ENCODE peak calls at places on chromosomes 1 and 21, in seven cellular contexts. One of them, this sample, is unnamed.

GRCh38 chr1:100036718-100037664 is 67.2 kb downstream of the SLC35A3 start:
- DNase-seq in body of pancreas: no peak
- DNase-seq in stomach: no peak
- DNase-seq in upper lobe of right lung: no peak
- DNase-seq in RWPE2: no peak
- DNase-seq in left lung: no peak
- DNase-seq in A549: no peak
- DNase-seq in this sample: no peak

GRCh38 chr1:17189632-17190525 is 15.0 kb upstream of the PADI1 start:
- DNase-seq in body of pancreas: no peak
- DNase-seq in upper lobe of right lung: no peak
- DNase-seq in A549: peak; percentile 82
- DNase-seq in stomach: peak; percentile 19
- DNase-seq in left lung: no peak
- DNase-seq in RWPE2: peak; percentile 92
- DNase-seq in this sample: no peak

GRCh38 chr1:22317920-22318243 is 133.8 kb upstream of the ZBTB40 start:
- DNase-seq in A549: no peak
- DNase-seq in stomach: no peak
- DNase-seq in left lung: no peak
- DNase-seq in RWPE2: no peak
- DNase-seq in upper lobe of right lung: no peak
- DNase-seq in body of pancreas: no peak
- DNase-seq in this sample: no peak

GRCh38 chr1:6587261-6588005 is 7.6 kb downstream of the ZBTB48 start:
- DNase-seq in stomach: peak; percentile 57
- DNase-seq in body of pancreas: peak; percentile 70
- DNase-seq in A549: no peak
- DNase-seq in RWPE2: no peak
- DNase-seq in upper lobe of right lung: peak; percentile 72
- DNase-seq in left lung: peak; percentile 66
- DNase-seq in this sample: peak; percentile 87

GRCh38 chr1:169595764-169596711 is 9.8 kb upstream of the F5 start:
- DNase-seq in stomach: no peak
- DNase-seq in RWPE2: no peak
- DNase-seq in body of pancreas: no peak
- DNase-seq in A549: peak; percentile 27
- DNase-seq in upper lobe of right lung: no peak
- DNase-seq in left lung: no peak
- DNase-seq in this sample: no peak

GRCh38 chr1:174247472-174247871 is 88.2 kb downstream of the RABGAP1L start:
- DNase-seq in body of pancreas: no peak
- DNase-seq in RWPE2: no peak
- DNase-seq in left lung: no peak
- DNase-seq in stomach: no peak
- DNase-seq in A549: no peak
- DNase-seq in upper lobe of right lung: no peak
- DNase-seq in this sample: no peak

GRCh38 chr1:8374812-8375211 is 56.9 kb downstream of the SLC45A1 start:
- DNase-seq in stomach: peak; percentile 52
- DNase-seq in RWPE2: no peak
- DNase-seq in body of pancreas: peak; percentile 25
- DNase-seq in left lung: no peak
- DNase-seq in upper lobe of right lung: no peak
- DNase-seq in A549: peak; percentile 49
- DNase-seq in this sample: no peak

GRCh38 chr1:229431270-229432115 is 2.4 kb downstream of the ACTA1 start:
- DNase-seq in stomach: no peak
- DNase-seq in body of pancreas: no peak
- DNase-seq in upper lobe of right lung: no peak
- DNase-seq in left lung: no peak
- DNase-seq in RWPE2: no peak
- DNase-seq in A549: no peak
- DNase-seq in this sample: no peak

GRCh38 chr1:245748246-245748645 is 593.5 kb downstream of the KIF26B start:
- DNase-seq in A549: no peak
- DNase-seq in left lung: no peak
- DNase-seq in body of pancreas: no peak
- DNase-seq in stomach: no peak
- DNase-seq in RWPE2: no peak
- DNase-seq in upper lobe of right lung: no peak
- DNase-seq in this sample: no peak

GRCh38 chr1:240217398-240217797 is 125.7 kb downstream of the FMN2 start:
- DNase-seq in RWPE2: no peak
- DNase-seq in left lung: no peak
- DNase-seq in stomach: no peak
- DNase-seq in upper lobe of right lung: no peak
- DNase-seq in body of pancreas: no peak
- DNase-seq in A549: no peak
- DNase-seq in this sample: no peak

GRCh38 chr1:94236630-94237290 is 624 bp downstream of the ARHGAP29 start:
- DNase-seq in A549: peak; percentile 50
- DNase-seq in stomach: peak; percentile 50
- DNase-seq in left lung: no peak
- DNase-seq in body of pancreas: peak; percentile 47
- DNase-seq in RWPE2: no peak
- DNase-seq in upper lobe of right lung: no peak
- DNase-seq in this sample: peak; percentile 85

GRCh38 chr1:157992813-157993178 is 649 bp upstream of the KIRREL1 start:
- DNase-seq in A549: peak; percentile 47
- DNase-seq in body of pancreas: no peak
- DNase-seq in stomach: no peak
- DNase-seq in left lung: no peak
- DNase-seq in RWPE2: no peak
- DNase-seq in upper lobe of right lung: no peak
- DNase-seq in this sample: no peak

GRCh38 chr1:8571200-8571984 is 246.0 kb downstream of the RERE start:
- DNase-seq in upper lobe of right lung: no peak
- DNase-seq in RWPE2: no peak
- DNase-seq in body of pancreas: peak; percentile 22
- DNase-seq in stomach: peak; percentile 73
- DNase-seq in A549: peak; percentile 20
- DNase-seq in left lung: no peak
- DNase-seq in this sample: no peak

GRCh38 chr1:116152950-116153691 is 41.9 kb downstream of the MAB21L3 start:
- DNase-seq in body of pancreas: no peak
- DNase-seq in RWPE2: no peak
- DNase-seq in A549: no peak
- DNase-seq in upper lobe of right lung: no peak
- DNase-seq in stomach: no peak
- DNase-seq in left lung: no peak
- DNase-seq in this sample: no peak
- H3K4me3 ChIP-seq in body of pancreas: no peak overlapping the region
- H3K4me3 ChIP-seq in RWPE2: no peak overlapping the region
- H3K4me3 ChIP-seq in A549: no peak overlapping the region
- H3K4me3 ChIP-seq in upper lobe of right lung: no peak overlapping the region
- H3K4me3 ChIP-seq in stomach: no peak overlapping the region
- H3K4me3 ChIP-seq in left lung: no peak overlapping the region
- H3K4me3 ChIP-seq in this sample: no peak overlapping the region

GRCh38 chr1:151158751-151159251 is 2.4 kb downstream of the TNFAIP8L2 start:
- DNase-seq in upper lobe of right lung: peak; percentile 60
- DNase-seq in A549: no peak
- DNase-seq in left lung: peak; percentile 34
- DNase-seq in RWPE2: no peak
- DNase-seq in body of pancreas: no peak
- DNase-seq in stomach: no peak
- DNase-seq in this sample: peak; percentile 70
- H3K27ac ChIP-seq in upper lobe of right lung: peak overlapping the region; percentile 42
- H3K27ac ChIP-seq in A549: no peak overlapping the region
- H3K27ac ChIP-seq in left lung: no peak overlapping the region
- H3K27ac ChIP-seq in RWPE2: no peak overlapping the region
- H3K27ac ChIP-seq in body of pancreas: no peak overlapping the region
- H3K27ac ChIP-seq in stomach: no peak overlapping the region
- H3K27ac ChIP-seq in this sample: no peak overlapping the region

GRCh38 chr21:44867999-44868700 is 5.3 kb downstream of the PTTG1IP start:
- DNase-seq in A549: no peak
- DNase-seq in RWPE2: no peak
- DNase-seq in stomach: no peak
- DNase-seq in body of pancreas: no peak
- DNase-seq in left lung: no peak
- DNase-seq in upper lobe of right lung: peak; percentile 40
- DNase-seq in this sample: peak; percentile 52
- H3K4me1 ChIP-seq in A549: peaks cover 60% of the 10 kb centered on the region
- H3K4me1 ChIP-seq in RWPE2: peaks cover 48% of the 10 kb centered on the region
- H3K4me1 ChIP-seq in stomach: peaks cover 89% of the 10 kb centered on the region
- H3K4me1 ChIP-seq in body of pancreas: peaks cover 49% of the 10 kb centered on the region
- H3K4me1 ChIP-seq in left lung: peaks cover 52% of the 10 kb centered on the region
- H3K4me1 ChIP-seq in upper lobe of right lung: peaks cover 69% of the 10 kb centered on the region
- H3K4me1 ChIP-seq in this sample: no peaks in the 10 kb centered on the region

GRCh38 chr1:11938722-11939526 is 4.4 kb downstream of the PLOD1 start:
- DNase-seq in stomach: no peak
- DNase-seq in body of pancreas: no peak
- DNase-seq in upper lobe of right lung: no peak
- DNase-seq in left lung: no peak
- DNase-seq in RWPE2: no peak
- DNase-seq in A549: no peak
- DNase-seq in this sample: no peak
- H3K4me3 ChIP-seq in stomach: no peak overlapping the region
- H3K4me3 ChIP-seq in body of pancreas: no peak overlapping the region
- H3K4me3 ChIP-seq in upper lobe of right lung: no peak overlapping the region
- H3K4me3 ChIP-seq in left lung: no peak overlapping the region
- H3K4me3 ChIP-seq in RWPE2: no peak overlapping the region
- H3K4me3 ChIP-seq in A549: no peak overlapping the region
- H3K4me3 ChIP-seq in this sample: no peak overlapping the region

GRCh38 chr1:209653915-209654351 is 1.7 kb upstream of the LAMB3 start:
- DNase-seq in left lung: no peak
- DNase-seq in stomach: peak; percentile 52
- DNase-seq in A549: no peak
- DNase-seq in body of pancreas: peak; percentile 82
- DNase-seq in upper lobe of right lung: no peak
- DNase-seq in RWPE2: no peak
- DNase-seq in this sample: no peak

GRCh38 chr1:209652121-209652742 is at the start of gene LAMB3:
- DNase-seq in body of pancreas: peak; percentile 47
- DNase-seq in upper lobe of right lung: peak; percentile 82
- DNase-seq in left lung: peak; percentile 69
- DNase-seq in A549: peak; percentile 61
- DNase-seq in RWPE2: peak; percentile 88
- DNase-seq in stomach: peak; percentile 79
- DNase-seq in this sample: no peak

GRCh38 chr1:209651148-209651547 is 1.1 kb downstream of the LAMB3 start:
- DNase-seq in A549: peak; percentile 82
- DNase-seq in stomach: peak; percentile 78
- DNase-seq in RWPE2: no peak
- DNase-seq in left lung: peak; percentile 86
- DNase-seq in upper lobe of right lung: peak; percentile 84
- DNase-seq in body of pancreas: peak; percentile 90
- DNase-seq in this sample: peak; percentile 92

GRCh38 chr1:209655412-209655811 is 3.2 kb upstream of the LAMB3 start:
- DNase-seq in left lung: no peak
- DNase-seq in stomach: no peak
- DNase-seq in A549: no peak
- DNase-seq in RWPE2: no peak
- DNase-seq in upper lobe of right lung: no peak
- DNase-seq in body of pancreas: no peak
- DNase-seq in this sample: no peak

GRCh38 chr1:209652873-209653401 is 712 bp upstream of the LAMB3 start:
- DNase-seq in left lung: peak; percentile 91
- DNase-seq in upper lobe of right lung: peak; percentile 92
- DNase-seq in RWPE2: peak; percentile 95
- DNase-seq in stomach: peak; percentile 99
- DNase-seq in body of pancreas: peak; percentile 99
- DNase-seq in A549: peak; percentile 60
- DNase-seq in this sample: peak; percentile 82
- H3K27ac ChIP-seq in left lung: peak overlapping the region; percentile 81
- H3K27ac ChIP-seq in upper lobe of right lung: peak overlapping the region; percentile 59
- H3K27ac ChIP-seq in RWPE2: peak overlapping the region; percentile 94
- H3K27ac ChIP-seq in stomach: peak overlapping the region; percentile 81
- H3K27ac ChIP-seq in body of pancreas: peak overlapping the region; percentile 91
- H3K27ac ChIP-seq in A549: peak overlapping the region; percentile 81
- H3K27ac ChIP-seq in this sample: no peak overlapping the region

GRCh38 chr1:25018878-25019277 is 88.8 kb upstream of the RUNX3 start:
- DNase-seq in left lung: no peak
- DNase-seq in upper lobe of right lung: no peak
- DNase-seq in body of pancreas: no peak
- DNase-seq in stomach: no peak
- DNase-seq in RWPE2: no peak
- DNase-seq in A549: no peak
- DNase-seq in this sample: no peak

GRCh38 chr1:25019351-25020172 is 89.5 kb upstream of the RUNX3 start:
- DNase-seq in RWPE2: no peak
- DNase-seq in A549: no peak
- DNase-seq in upper lobe of right lung: no peak
- DNase-seq in left lung: no peak
- DNase-seq in body of pancreas: no peak
- DNase-seq in stomach: no peak
- DNase-seq in this sample: no peak

GRCh38 chr1:25020851-25021585 is 90.9 kb upstream of the RUNX3 start:
- DNase-seq in stomach: no peak
- DNase-seq in body of pancreas: no peak
- DNase-seq in left lung: no peak
- DNase-seq in upper lobe of right lung: no peak
- DNase-seq in A549: no peak
- DNase-seq in RWPE2: no peak
- DNase-seq in this sample: no peak

GRCh38 chr1:25021586-25022215 is 91.6 kb upstream of the RUNX3 start:
- DNase-seq in upper lobe of right lung: no peak
- DNase-seq in stomach: no peak
- DNase-seq in body of pancreas: no peak
- DNase-seq in RWPE2: no peak
- DNase-seq in A549: no peak
- DNase-seq in left lung: no peak
- DNase-seq in this sample: no peak

DNA sequence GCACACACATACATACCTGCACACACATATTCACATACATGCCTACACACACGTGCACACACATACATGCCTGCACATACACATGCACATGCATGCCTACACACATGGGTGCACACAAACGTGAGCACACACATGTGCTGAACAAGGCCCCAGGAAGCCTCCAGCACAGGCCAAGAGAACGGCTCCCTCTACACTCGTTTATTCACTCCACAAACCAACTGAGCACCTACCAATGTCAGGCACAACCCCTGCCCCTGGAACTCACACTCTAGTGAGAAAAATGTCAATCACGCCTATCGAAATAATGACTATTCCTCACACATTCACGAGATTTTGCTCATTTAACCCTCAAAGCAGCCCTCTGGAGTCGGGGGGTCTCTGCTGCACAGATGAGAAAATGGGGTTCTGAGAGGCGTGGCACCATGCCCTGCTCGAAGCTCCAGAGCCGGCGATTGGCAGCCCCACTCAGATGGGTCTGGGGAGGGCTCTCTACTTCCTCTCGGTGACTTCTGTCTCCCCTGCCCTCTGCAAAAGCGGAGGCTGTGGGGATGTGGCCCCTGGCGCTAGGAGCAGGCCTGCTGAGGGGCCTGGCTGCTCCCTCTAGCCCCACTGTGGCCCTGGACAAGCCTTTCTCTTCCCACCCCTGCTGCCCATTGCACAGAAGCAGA is 90.2 kb upstream of the RUNX3 start:
- DNase-seq in RWPE2: no peak
- DNase-seq in left lung: no peak
- DNase-seq in stomach: no peak
- DNase-seq in A549: no peak
- DNase-seq in upper lobe of right lung: no peak
- DNase-seq in body of pancreas: no peak
- DNase-seq in this sample: no peak
- H3K4me1 ChIP-seq in RWPE2: no peaks in the 10 kb centered on the region
- H3K4me1 ChIP-seq in left lung: no peaks in the 10 kb centered on the region
- H3K4me1 ChIP-seq in stomach: no peaks in the 10 kb centered on the region
- H3K4me1 ChIP-seq in A549: peaks cover 16% of the 10 kb centered on the region
- H3K4me1 ChIP-seq in upper lobe of right lung: peaks cover 20% of the 10 kb centered on the region
- H3K4me1 ChIP-seq in body of pancreas: no peaks in the 10 kb centered on the region
- H3K4me1 ChIP-seq in this sample: no peaks in the 10 kb centered on the region

GRCh38 chr1:192812420-192813209 is 3.8 kb downstream of the RGS2 start:
- DNase-seq in body of pancreas: no peak
- DNase-seq in left lung: no peak
- DNase-seq in A549: no peak
- DNase-seq in stomach: no peak
- DNase-seq in upper lobe of right lung: no peak
- DNase-seq in RWPE2: no peak
- DNase-seq in this sample: no peak
- H3K4me3 ChIP-seq in body of pancreas: no peak overlapping the region
- H3K4me3 ChIP-seq in left lung: no peak overlapping the region
- H3K4me3 ChIP-seq in A549: no peak overlapping the region
- H3K4me3 ChIP-seq in stomach: no peak overlapping the region
- H3K4me3 ChIP-seq in upper lobe of right lung: no peak overlapping the region
- H3K4me3 ChIP-seq in RWPE2: no peak overlapping the region
- H3K4me3 ChIP-seq in this sample: no peak overlapping the region

This sample was measured in aorta.